ENCODE peak calls at places on chromosomes 11 and 22, in four cellular contexts. One of them, this sample, is unnamed.

GRCh38 chr11:70559516-70559915 is 161.2 kb downstream of the CTTN start:
- DNase-seq in K562: no peak
- DNase-seq in HepG2: no peak
- DNase-seq in GM12878: no peak
- DNase-seq in this sample: no peak

GRCh38 chr11:122951231-122951630 is 30.4 kb downstream of the BSX start:
- DNase-seq in K562: no peak
- DNase-seq in HepG2: no peak
- DNase-seq in GM12878: no peak
- DNase-seq in this sample: no peak

GRCh38 chr22:38872831-38873248 is 824 bp upstream of the CBX6 start:
- DNase-seq in K562: peak; percentile 48
- DNase-seq in HepG2: no peak
- DNase-seq in GM12878: no peak
- DNase-seq in this sample: peak; percentile 66

GRCh38 chr22:19599004-19599403 is 74.8 kb upstream of the CLDN5 start:
- DNase-seq in K562: no peak
- DNase-seq in HepG2: no peak
- DNase-seq in GM12878: no peak
- DNase-seq in this sample: no peak

GRCh38 chr22:17159504-17159951 is 451 bp upstream of the HDHD5 start:
- DNase-seq in K562: no peak
- DNase-seq in HepG2: no peak
- DNase-seq in GM12878: no peak
- DNase-seq in this sample: no peak

GRCh38 chr11:60869451-60869825 is 2.1 kb downstream of the ZP1 start:
- DNase-seq in K562: no peak
- DNase-seq in HepG2: no peak
- DNase-seq in GM12878: no peak
- DNase-seq in this sample: no peak

GRCh38 chr11:36818410-36818809 is 220.4 kb upstream of the RAG2 start:
- DNase-seq in K562: no peak
- DNase-seq in HepG2: no peak
- DNase-seq in GM12878: no peak
- DNase-seq in this sample: no peak

GRCh38 chr22:48663297-48663696 is 1164.4 kb downstream of the BRD1 start:
- DNase-seq in K562: peak; percentile 55
- DNase-seq in HepG2: peak; percentile 44
- DNase-seq in GM12878: no peak
- DNase-seq in this sample: no peak

GRCh38 chr11:70556884-70557741 is 158.8 kb downstream of the CTTN start:
- DNase-seq in K562: no peak
- DNase-seq in HepG2: no peak
- DNase-seq in GM12878: no peak
- DNase-seq in this sample: no peak

GRCh38 chr11:71286701-71287643 is 34.6 kb upstream of the SHANK2 start:
- DNase-seq in K562: no peak
- DNase-seq in HepG2: peak; percentile 38
- DNase-seq in GM12878: no peak
- DNase-seq in this sample: peak; percentile 11

GRCh38 chr11:68163691-68164090 is 42.5 kb upstream of the CHKA start:
- DNase-seq in K562: no peak
- DNase-seq in HepG2: no peak
- DNase-seq in GM12878: no peak
- DNase-seq in this sample: no peak

GRCh38 chr11:68167474-68167873 is 45.6 kb downstream of the KMT5B start:
- DNase-seq in K562: no peak
- DNase-seq in HepG2: no peak
- DNase-seq in GM12878: no peak
- DNase-seq in this sample: no peak

GRCh38 chr11:68165601-68166000 is 44.4 kb upstream of the CHKA start:
- DNase-seq in K562: no peak
- DNase-seq in HepG2: no peak
- DNase-seq in GM12878: no peak
- DNase-seq in this sample: no peak

GRCh38 chr11:68166969-68167368 is 45.8 kb upstream of the CHKA start:
- DNase-seq in K562: no peak
- DNase-seq in HepG2: no peak
- DNase-seq in GM12878: no peak
- DNase-seq in this sample: no peak

GRCh38 chr11:68164437-68164836 is 43.2 kb upstream of the CHKA start:
- DNase-seq in K562: no peak
- DNase-seq in HepG2: no peak
- DNase-seq in GM12878: no peak
- DNase-seq in this sample: no peak
- TF ChIP-seq CREM in K562: no peak
- TF ChIP-seq CREM in HepG2: no peak
- TF ChIP-seq CREM in GM12878: no peak
- TF ChIP-seq CREM in this sample: no peak

GRCh38 chr11:26780686-26781085 is 58.8 kb upstream of the SLC5A12 start:
- DNase-seq in K562: no peak
- DNase-seq in HepG2: no peak
- DNase-seq in GM12878: no peak
- DNase-seq in this sample: no peak
- TF ChIP-seq CREM in K562: no peak
- TF ChIP-seq CREM in HepG2: no peak
- TF ChIP-seq CREM in GM12878: no peak
- TF ChIP-seq CREM in this sample: no peak

GRCh38 chr22:25777411-25777810 is 35.4 kb downstream of the MYO18B start:
- DNase-seq in K562: no peak
- DNase-seq in HepG2: no peak
- DNase-seq in GM12878: no peak
- DNase-seq in this sample: no peak

GRCh38 chr22:25779890-25780289 is 37.9 kb downstream of the MYO18B start:
- DNase-seq in K562: no peak
- DNase-seq in HepG2: no peak
- DNase-seq in GM12878: no peak
- DNase-seq in this sample: no peak

GRCh38 chr22:25779426-25779825 is 37.4 kb downstream of the MYO18B start:
- DNase-seq in K562: no peak
- DNase-seq in HepG2: no peak
- DNase-seq in GM12878: no peak
- DNase-seq in this sample: no peak

GRCh38 chr22:25775501-25775900 is 33.5 kb downstream of the MYO18B start:
- DNase-seq in K562: no peak
- DNase-seq in HepG2: no peak
- DNase-seq in GM12878: no peak
- DNase-seq in this sample: peak; percentile 65

GRCh38 chr22:25777870-25778269 is 35.9 kb downstream of the MYO18B start:
- DNase-seq in K562: no peak
- DNase-seq in HepG2: peak; percentile 41
- DNase-seq in GM12878: peak; percentile 11
- DNase-seq in this sample: no peak
- TF ChIP-seq CREM in K562: no peak
- TF ChIP-seq CREM in HepG2: no peak
- TF ChIP-seq CREM in GM12878: no peak
- TF ChIP-seq CREM in this sample: no peak

DNA sequence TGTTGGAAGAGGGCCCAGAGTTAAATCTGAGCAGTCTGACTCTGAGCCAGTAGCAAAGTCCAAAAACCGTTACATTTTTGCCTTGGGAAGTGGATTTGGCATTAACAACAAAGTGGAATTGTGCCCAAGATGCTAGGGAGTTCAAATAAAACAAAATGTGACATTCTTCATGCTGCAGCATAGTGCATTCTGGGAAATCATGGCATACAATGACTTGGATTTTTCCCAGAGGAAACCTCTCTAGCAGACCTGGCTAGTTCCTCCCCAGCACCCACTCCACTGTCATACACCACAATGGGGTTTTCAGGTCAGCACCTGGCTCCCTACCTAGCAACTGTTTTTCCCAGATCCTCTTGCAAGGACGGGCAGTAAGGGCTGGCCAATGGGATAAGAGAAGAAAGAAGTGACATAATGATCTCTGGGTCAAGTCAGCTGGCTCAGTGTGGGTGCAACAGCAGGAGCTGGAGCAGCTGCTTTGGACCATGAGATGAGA is 24.8 kb upstream of the CYB5R3 start:
- DNase-seq in K562: no peak
- DNase-seq in HepG2: peak; percentile 44
- DNase-seq in GM12878: no peak
- DNase-seq in this sample: no peak
- TF ChIP-seq CREM in K562: no peak
- TF ChIP-seq CREM in HepG2: no peak
- TF ChIP-seq CREM in GM12878: no peak
- TF ChIP-seq CREM in this sample: no peak

DNA sequence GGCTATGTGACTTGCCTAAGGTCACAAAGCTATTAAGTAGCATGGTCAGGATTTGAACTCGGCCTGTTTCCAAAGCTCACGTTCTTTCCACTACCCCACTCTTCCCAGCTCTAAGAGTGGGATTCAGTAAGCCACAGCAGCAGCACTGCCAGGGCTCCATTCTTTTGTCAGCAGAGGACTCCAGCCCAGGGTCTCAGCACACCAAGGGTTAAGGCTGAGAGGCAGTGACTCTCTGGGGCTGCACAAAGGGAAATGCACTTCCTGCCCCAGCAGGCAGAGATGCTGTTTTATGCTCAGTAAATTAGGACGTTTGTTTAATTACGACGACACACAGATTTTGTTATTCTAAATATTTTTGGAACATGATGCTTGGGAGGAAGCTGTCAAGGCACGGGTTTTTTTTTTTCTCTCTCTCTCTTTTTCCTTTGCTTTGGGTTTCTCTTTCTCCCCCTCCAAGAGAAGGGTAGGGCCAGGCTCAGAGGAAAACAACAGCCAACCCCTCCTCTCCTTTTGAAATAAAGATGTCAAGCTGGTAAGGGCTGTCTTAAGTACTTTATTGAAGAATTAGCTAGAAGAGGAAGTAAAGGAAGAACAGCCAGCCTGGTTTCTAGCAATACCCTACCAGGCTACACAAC is 2.9 kb downstream of the MYH9 start:
- DNase-seq in K562: no peak
- DNase-seq in HepG2: no peak
- DNase-seq in GM12878: no peak
- DNase-seq in this sample: peak; percentile 35
- TF ChIP-seq CREM in K562: no peak
- TF ChIP-seq CREM in HepG2: no peak
- TF ChIP-seq CREM in GM12878: no peak
- TF ChIP-seq CREM in this sample: no peak

GRCh38 chr11:80097146-80097545 is 656.3 kb upstream of the TENM4 start:
- DNase-seq in K562: no peak
- DNase-seq in HepG2: no peak
- DNase-seq in GM12878: no peak
- DNase-seq in this sample: no peak

DNA sequence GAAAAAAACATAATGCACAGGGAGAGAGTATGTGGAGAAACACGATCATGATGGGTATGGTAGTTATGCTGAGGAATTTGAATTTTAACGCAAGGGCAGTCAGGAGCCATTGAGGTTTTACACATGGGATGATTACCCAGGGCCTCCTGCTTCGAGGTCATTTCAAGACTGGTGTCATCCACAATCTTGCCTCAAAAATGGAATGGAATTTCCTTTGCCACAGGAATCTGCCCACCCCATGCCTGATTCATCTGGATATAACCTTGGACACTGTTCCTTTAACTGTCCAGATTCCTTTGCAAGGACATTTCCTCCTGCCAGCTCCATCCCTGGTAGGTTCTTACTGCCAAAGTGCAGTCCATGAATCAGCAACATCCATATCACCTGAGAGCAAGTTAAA is 655.9 kb upstream of the TENM4 start:
- DNase-seq in K562: no peak
- DNase-seq in HepG2: no peak
- DNase-seq in GM12878: no peak
- DNase-seq in this sample: no peak
- TF ChIP-seq CREM in K562: no peak
- TF ChIP-seq CREM in HepG2: no peak
- TF ChIP-seq CREM in GM12878: no peak
- TF ChIP-seq CREM in this sample: no peak